ENCODE peak calls at places on chromosomes 13 and 19, in seven cellular contexts. Y is neural progenitor cell; Q is GM12864; H is endothelial cell of umbilical vein; N is CD8-positive, alpha-beta T cell; W is Peyer's patch; Z is cardiac muscle cell. P is an unnamed sample.

GRCh38 chr19:46571495-46571894 is 29.6 kb upstream of the CALM3 start:
- DNase-seq in Y (peak), Q (no peak), H (no peak), N (no peak), W (no peak), Z (peak), P (no peak)

GRCh38 chr13:90477194-90477593 is 870.3 kb upstream of the MIR17HG start:
- DNase-seq in Y (no peak), Q (no peak), H (no peak), N (no peak), W (no peak), Z (no peak), P (no peak)

GRCh38 chr13:100550433-100550832 is 38.2 kb downstream of the GGACT start:
- DNase-seq in Y (no peak), Q (no peak), H (no peak), N (no peak), W (peak), Z (no peak), P (no peak)

GRCh38 chr13:43878897-43879322 is 630 bp downstream of the CCDC122 start:
- DNase-seq in Y (peak), Q (no peak), H (peak), N (peak), W (no peak), Z (peak), P (no peak)

GRCh38 chr13:33058816-33059215 is 42.6 kb downstream of the KL start:
- DNase-seq in Y (no peak), Q (no peak), H (no peak), N (no peak), W (no peak), Z (no peak), P (no peak)

GRCh38 chr13:99828114-99828513 is 143.5 kb downstream of the ZIC5 start:
- DNase-seq in Y (no peak), Q (no peak), H (no peak), N (no peak), W (no peak), Z (no peak), P (no peak)

GRCh38 chr19:18775586-18776287 is 15.4 kb downstream of the COMP start:
- DNase-seq in Y (no peak), Q (no peak), H (no peak), N (no peak), W (no peak), Z (no peak), P (no peak)

GRCh38 chr13:27953671-27954405 is 15.3 kb downstream of the CDX2 start:
- DNase-seq in Y (peak), Q (peak), H (peak), N (peak), W (peak), Z (peak), P (peak)

GRCh38 chr19:18292810-18293641 is 11.6 kb upstream of the JUND start:
- DNase-seq in Y (peak), Q (no peak), H (peak), N (peak), W (peak), Z (peak), P (no peak)

GRCh38 chr19:38073806-38074685 is 150.0 kb downstream of the DPF1 start:
- DNase-seq in Y (peak), Q (no peak), H (no peak), N (no peak), W (peak), Z (peak), P (no peak)

GRCh38 chr19:10699650-10700335 is 1.4 kb upstream of the QTRT1 start:
- DNase-seq in Y (peak), Q (no peak), H (peak), N (peak), W (no peak), Z (peak), P (peak)

GRCh38 chr19:42267644-42268141 is 1.4 kb upstream of the CIC start:
- DNase-seq in Y (no peak), Q (no peak), H (no peak), N (no peak), W (no peak), Z (no peak), P (no peak)

GRCh38 chr13:77429320-77430142 is 102.6 kb upstream of the MYCBP2 start:
- DNase-seq in Y (no peak), Q (peak), H (no peak), N (no peak), W (no peak), Z (no peak), P (no peak)

GRCh38 chr19:3785464-3785937 is 680 bp downstream of the MATK start:
- DNase-seq in Y (peak), Q (no peak), H (no peak), N (no peak), W (no peak), Z (no peak), P (no peak)

GRCh38 chr19:50486823-50487515 is 10.3 kb upstream of the GARIN5A start:
- DNase-seq in Y (peak), Q (no peak), H (peak), N (peak), W (peak), Z (peak), P (peak)

GRCh38 chr19:41872775-41873647 is 4.1 kb upstream of the CD79A start:
- DNase-seq in Y (peak), Q (no peak), H (peak), N (peak), W (peak), Z (peak), P (peak)

GRCh38 chr13:32415019-32415418 is 12.9 kb downstream of the N4BP2L1 start:
- DNase-seq in Y (peak), Q (no peak), H (no peak), N (no peak), W (no peak), Z (no peak), P (no peak)

GRCh38 chr19:39112338-39112890 is 13.2 kb upstream of the PAK4 start:
- DNase-seq in Y (no peak), Q (no peak), H (no peak), N (no peak), W (no peak), Z (no peak), P (no peak)

GRCh38 chr19:57687363-57688010 is 5.7 kb downstream of the ZNF551 start:
- DNase-seq in Y (no peak), Q (no peak), H (no peak), N (no peak), W (no peak), Z (no peak), P (no peak)

GRCh38 chr19:44680536-44680935 is 9.3 kb downstream of the CEACAM19 start:
- DNase-seq in Y (no peak), Q (no peak), H (no peak), N (no peak), W (no peak), Z (no peak), P (no peak)

DNA sequence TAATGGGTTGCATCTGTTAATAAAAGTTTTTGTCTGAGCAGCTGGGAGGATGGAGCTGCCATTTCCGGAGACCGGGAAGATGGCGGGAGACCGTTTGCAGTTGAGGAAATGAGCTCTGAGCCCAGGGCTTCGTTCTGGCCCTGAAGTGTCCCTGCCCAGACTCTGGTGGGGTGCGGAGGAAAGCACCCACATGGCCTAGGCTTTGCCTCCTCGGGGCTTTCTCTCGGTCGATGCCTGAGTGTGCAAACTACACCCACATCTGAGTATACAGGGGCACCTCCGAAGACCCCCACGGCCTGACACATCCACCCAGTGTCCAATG is 15.6 kb upstream of the NANOS3 start:
- DNase-seq in Y (no peak), Q (no peak), H (peak), N (no peak), W (no peak), Z (no peak), P (no peak)
- H3K4me3 ChIP-seq in Y (no peak), Q (peak), H (no peak), N (peak), W (peak), Z (no peak), P (peak)

GRCh38 chr19:48541813-48542212 is 10.2 kb upstream of the SULT2B1 start:
- DNase-seq in Y (no peak), Q (no peak), H (no peak), N (no peak), W (no peak), Z (no peak), P (no peak)
- H3K4me3 ChIP-seq in Y (no peak), Q (no peak), H (no peak), N (no peak), W (no peak), Z (no peak), P (no peak)

GRCh38 chr19:56111601-56112312 is 9.3 kb downstream of the ZNF787 start:
- DNase-seq in Y (peak), Q (peak), H (no peak), N (peak), W (peak), Z (no peak), P (no peak)
- H3K4me3 ChIP-seq in Y (no peak), Q (peak), H (no peak), N (no peak), W (no peak), Z (no peak), P (no peak)

DNA sequence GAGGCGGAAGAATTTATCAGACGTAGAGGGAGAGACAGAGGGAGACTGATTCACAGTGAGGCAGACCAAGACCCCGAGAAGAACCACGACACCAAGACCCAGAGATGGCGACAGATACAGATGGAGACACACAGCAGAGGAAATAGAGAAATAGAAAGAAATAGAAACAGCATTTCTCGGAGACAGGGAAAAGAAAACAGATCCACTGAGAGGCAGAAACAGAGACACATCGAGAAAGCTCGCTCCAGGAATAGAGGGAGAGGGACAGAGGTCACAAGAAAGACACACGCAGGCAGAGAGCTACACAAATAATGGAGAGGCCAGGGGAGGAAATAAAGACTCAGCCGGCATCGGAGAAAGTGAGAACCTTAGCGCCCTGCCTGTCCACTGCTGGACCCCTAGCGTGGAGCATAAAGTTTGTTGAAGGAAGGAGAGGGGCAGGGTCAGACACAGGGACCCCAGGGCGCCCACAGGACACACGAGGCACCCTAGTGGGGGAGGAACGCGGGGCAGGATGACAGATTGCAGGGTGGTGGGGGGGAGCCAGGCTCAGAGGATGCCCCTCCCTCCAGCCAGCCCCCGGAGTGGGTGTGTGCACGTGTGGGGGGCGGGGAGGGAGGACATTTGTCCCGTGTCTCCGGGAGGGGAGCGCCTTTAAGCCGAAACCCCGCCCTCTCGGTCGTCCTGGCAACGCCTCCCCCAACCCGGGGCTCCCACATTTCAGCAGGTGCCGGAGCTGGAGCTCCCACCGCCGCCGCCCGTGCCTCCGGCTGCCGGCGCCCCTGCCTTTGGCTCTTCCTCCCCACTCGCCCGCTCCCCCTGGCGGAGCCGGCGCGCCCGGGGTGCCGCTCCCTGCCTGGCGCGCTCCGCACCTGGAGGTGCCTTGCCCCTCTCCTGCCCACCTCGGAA is at the start of gene PRKCG:
- DNase-seq in Y (peak), Q (no peak), H (no peak), N (peak), W (peak), Z (peak), P (peak)
- H3K4me3 ChIP-seq in Y (peak), Q (peak), H (peak), N (peak), W (peak), Z (peak), P (peak)

DNA sequence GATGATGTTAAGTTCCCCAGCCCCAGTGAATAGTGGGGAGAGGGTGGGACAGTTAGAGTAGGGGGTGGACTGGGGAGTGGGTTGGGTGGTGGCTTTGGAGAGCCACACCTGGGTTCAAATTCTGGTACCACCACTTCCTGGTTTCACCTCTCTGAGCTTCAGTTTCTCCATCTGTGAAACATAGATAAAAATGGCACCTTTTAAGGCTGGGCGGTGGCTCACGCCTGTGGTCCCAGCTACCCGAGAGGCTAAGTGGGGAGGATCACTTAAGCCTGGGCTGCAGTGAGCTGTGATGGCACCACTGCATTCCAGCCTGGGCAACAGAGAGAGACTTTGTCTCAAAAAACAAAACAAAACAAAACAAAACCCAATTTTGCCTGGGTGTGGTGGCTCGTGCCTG is 5.9 kb downstream of the VAV1 start:
- DNase-seq in Y (no peak), Q (no peak), H (no peak), N (no peak), W (no peak), Z (no peak), P (no peak)
- H3K4me3 ChIP-seq in Y (no peak), Q (no peak), H (no peak), N (no peak), W (no peak), Z (no peak), P (no peak)

GRCh38 chr19:49084206-49085019 is 838 bp upstream of the SNRNP70 start:
- DNase-seq in Y (no peak), Q (no peak), H (no peak), N (no peak), W (no peak), Z (no peak), P (no peak)
- H3K4me3 ChIP-seq in Y (peak), Q (peak), H (peak), N (peak), W (peak), Z (peak), P (peak)

GRCh38 chr13:25233861-25234260 is 53.4 kb downstream of the MTMR6 start:
- DNase-seq in Y (no peak), Q (no peak), H (no peak), N (no peak), W (no peak), Z (no peak), P (no peak)
- H3K4me3 ChIP-seq in Y (no peak), Q (no peak), H (no peak), N (no peak), W (no peak), Z (no peak), P (no peak)

DNA sequence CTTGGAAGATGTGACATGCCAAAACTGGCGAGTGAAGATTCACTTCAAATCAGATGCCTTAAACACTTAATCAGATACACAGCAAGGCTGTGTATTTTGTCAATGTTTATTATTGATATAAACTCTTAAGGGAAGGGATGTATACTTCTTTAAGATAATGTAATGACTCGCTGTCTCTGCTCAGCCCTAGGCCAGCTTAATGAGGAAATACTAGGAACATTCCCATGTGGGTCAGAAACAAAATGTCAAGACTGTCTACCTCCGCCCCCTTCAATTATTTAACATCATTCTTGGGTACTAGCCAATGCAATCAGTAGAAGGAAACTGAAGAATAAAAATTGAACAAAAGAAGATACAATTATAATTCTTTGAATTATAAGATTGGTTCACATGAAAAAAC is 33.9 kb upstream of the SERPINE3 start:
- DNase-seq in Y (no peak), Q (no peak), H (peak), N (no peak), W (no peak), Z (no peak), P (no peak)
- H3K4me3 ChIP-seq in Y (no peak), Q (no peak), H (no peak), N (no peak), W (no peak), Z (no peak), P (no peak)

P was measured in effector memory CD4-positive, alpha-beta T cell.